ENCODE peak calls at places on chromosomes 6 and 20, in ten cellular contexts. R is Peyer's patch, M is uterus, V is GM23338, P is mammary epithelial cell, L is kidney epithelial cell, U is progenitor cell of endocrine pancreas, C is cardiac fibroblast, D is SK-N-SH, O is brain microvascular endothelial cell. T is an unnamed sample.

GRCh38 chr6:18280084-18280483 is 15.8 kb upstream of the DEK start:
- DNase-seq in D (no peak), C (no peak), P (peak), L (no peak), V (no peak), M (no peak), U (no peak), R (no peak), O (no peak), T (no peak)

GRCh38 chr6:43119456-43119855 is 43.3 kb downstream of the PTK7 start:
- DNase-seq in P (no peak), O (no peak), M (no peak), R (no peak), V (no peak), D (no peak), C (no peak), L (no peak), U (no peak), T (no peak)

GRCh38 chr20:20241966-20242365 is 125.9 kb upstream of the INSM1 start:
- DNase-seq in L (no peak), M (no peak), C (no peak), V (no peak), P (no peak), O (no peak), D (no peak), R (no peak), U (no peak), T (no peak)

GRCh38 chr6:27605401-27606342 is 132.8 kb upstream of the ZNF184 start:
- DNase-seq in L (peak), U (no peak), O (peak), D (no peak), R (no peak), P (peak), V (peak), M (no peak), C (peak), T (no peak)

GRCh38 chr6:85498596-85499258 is 48.8 kb downstream of the NT5E start:
- DNase-seq in P (peak), M (no peak), O (no peak), U (no peak), R (no peak), D (no peak), V (no peak), L (peak), C (peak), T (no peak)

GRCh38 chr20:25462166-25462565 is 54.7 kb downstream of the GINS1 start:
- DNase-seq in D (no peak), O (no peak), P (no peak), U (no peak), C (no peak), V (no peak), M (no peak), R (no peak), L (no peak), T (no peak)

GRCh38 chr6:52727908-52728307 is 35.4 kb downstream of the GSTA2 start:
- DNase-seq in L (no peak), P (no peak), C (no peak), V (no peak), D (no peak), R (no peak), U (no peak), M (no peak), O (no peak), T (no peak)

GRCh38 chr6:21595951-21596378 is 2.4 kb downstream of the SOX4 start:
- DNase-seq in R (peak), V (no peak), D (peak), L (no peak), M (peak), C (no peak), P (no peak), U (no peak), O (no peak), T (no peak)

GRCh38 chr6:5930143-5930770 is 76.5 kb downstream of the NRN1 start:
- DNase-seq in L (no peak), V (no peak), C (no peak), U (no peak), D (no peak), R (no peak), M (no peak), P (no peak), O (no peak), T (no peak)

GRCh38 chr20:5085380-5085779 is 34.4 kb downstream of the PCNA start:
- DNase-seq in U (no peak), P (no peak), D (no peak), C (no peak), R (no peak), L (no peak), M (no peak), V (no peak), O (no peak), T (peak)

GRCh38 chr6:23526519-23526918 is 599.5 kb upstream of the NRSN1 start:
- DNase-seq in V (no peak), D (no peak), C (no peak), P (no peak), U (no peak), M (no peak), R (no peak), O (peak), L (no peak), T (no peak)

GRCh38 chr6:43291708-43292107 is 6.4 kb upstream of the SLC22A7 start:
- DNase-seq in L (no peak), C (no peak), V (no peak), P (no peak), O (no peak), M (no peak), D (no peak), R (no peak), U (no peak), T (no peak)

GRCh38 chr20:4973330-4974097 is 27.8 kb downstream of the SLC23A2 start:
- DNase-seq in C (peak), O (peak), V (no peak), L (peak), M (peak), P (no peak), U (no peak), D (no peak), R (peak), T (peak)

GRCh38 chr6:166852484-166852975 is 103.8 kb downstream of the RNASET2 start:
- DNase-seq in L (no peak), V (no peak), P (no peak), R (no peak), U (no peak), O (no peak), C (no peak), D (no peak), M (no peak), T (no peak)

GRCh38 chr6:138809677-138810076 is 13.8 kb downstream of the ECT2L start:
- DNase-seq in D (no peak), L (no peak), V (no peak), R (no peak), M (no peak), U (no peak), O (no peak), P (no peak), C (no peak), T (no peak)
- TF ChIP-seq CTCF in D (no peak), L (no peak), V (no peak), R (no peak), M (no peak), U (no peak), O (no peak), P (no peak), C (no peak), T (no peak)

GRCh38 chr6:99369533-99369932 is 20.1 kb upstream of the FAXC start:
- DNase-seq in L (no peak), D (no peak), M (no peak), P (no peak), R (no peak), C (no peak), O (no peak), U (no peak), V (peak), T (no peak)
- TF ChIP-seq CTCF in L (no peak), D (no peak), M (no peak), P (no peak), R (no peak), C (no peak), O (no peak), U (no peak), V (no peak), T (no peak)

GRCh38 chr6:157462956-157463742 is 82.2 kb downstream of the ZDHHC14 start:
- DNase-seq in O (no peak), M (no peak), C (no peak), U (no peak), P (no peak), D (no peak), L (no peak), V (peak), R (no peak), T (no peak)
- TF ChIP-seq CTCF in O (no peak), M (no peak), C (no peak), U (no peak), P (no peak), D (no peak), L (no peak), V (no peak), R (no peak), T (no peak)

DNA sequence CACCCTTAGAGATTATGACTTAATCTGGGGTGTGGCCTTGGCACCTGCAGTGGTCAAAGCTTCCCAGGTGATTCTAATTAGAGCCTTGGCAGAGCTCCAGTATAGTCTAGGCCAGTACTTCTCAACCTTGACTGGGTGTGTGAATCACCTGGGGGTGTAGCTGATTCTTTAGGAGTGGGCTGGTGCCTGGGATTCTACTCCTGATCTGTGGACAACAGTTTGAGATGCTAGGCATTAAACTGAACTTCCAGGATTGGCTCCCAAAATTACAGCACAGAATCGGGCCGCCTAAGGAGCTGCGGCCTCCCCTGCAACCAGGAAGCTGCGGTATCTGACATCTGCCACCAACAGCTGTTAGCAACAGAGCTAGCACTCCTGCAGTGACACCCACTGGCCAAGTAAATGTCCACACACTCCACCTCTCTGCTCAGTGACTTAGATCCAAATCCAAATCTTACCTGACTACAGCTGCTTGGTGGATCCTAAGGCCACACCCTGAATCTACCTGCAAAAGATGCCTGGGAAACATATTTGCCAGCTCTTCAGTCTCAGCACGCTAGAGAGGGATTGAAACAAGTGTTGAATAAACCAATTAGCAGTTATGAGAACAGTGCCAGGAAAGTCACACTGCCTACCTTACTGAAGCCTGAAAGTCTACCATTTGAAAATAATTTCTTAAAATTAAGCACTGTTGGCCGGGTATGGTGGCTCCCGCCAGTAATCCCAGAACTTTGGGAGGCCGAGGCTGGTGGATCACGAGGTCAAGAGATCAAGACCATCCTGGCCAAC is 126.7 kb downstream of the UNC5CL start:
- DNase-seq in V (peak), R (peak), L (no peak), M (no peak), C (peak), O (no peak), P (peak), U (no peak), D (peak), T (no peak)
- TF ChIP-seq CTCF in V (peak), R (peak), L (peak), M (peak), C (no peak), O (peak), P (peak), U (peak), D (peak), T (no peak)

GRCh38 chr20:43205699-43206098 is 16.0 kb upstream of the PTPRT start:
- DNase-seq in D (no peak), U (no peak), L (no peak), V (no peak), P (no peak), M (no peak), C (no peak), R (no peak), O (no peak), T (no peak)
- TF ChIP-seq CTCF in D (no peak), U (no peak), L (peak), V (no peak), P (no peak), M (no peak), C (no peak), R (no peak), O (no peak), T (no peak)

GRCh38 chr6:109690740-109691687 is at the start of the genes AK9 and FIG4:
- DNase-seq in V (peak), U (peak), M (peak), C (peak), R (peak), P (peak), D (peak), L (peak), O (peak), T (peak)
- TF ChIP-seq CTCF in V (peak), U (peak), M (no peak), C (peak), R (no peak), P (peak), D (peak), L (peak), O (peak), T (no peak)

GRCh38 chr6:16184129-16184528 is 54.3 kb upstream of the GMPR start:
- DNase-seq in M (no peak), C (peak), D (no peak), O (no peak), V (peak), R (peak), P (peak), U (no peak), L (no peak), T (no peak)
- TF ChIP-seq CTCF in M (no peak), C (peak), D (peak), O (peak), V (peak), R (peak), P (peak), U (no peak), L (peak), T (no peak)

GRCh38 chr20:48635791-48636267 is 192.0 kb downstream of the PREX1 start:
- DNase-seq in M (no peak), L (no peak), O (peak), R (peak), D (peak), U (peak), V (peak), P (peak), C (peak), T (no peak)
- TF ChIP-seq CTCF in M (peak), L (peak), O (peak), R (peak), D (peak), U (peak), V (peak), P (peak), C (peak), T (no peak)

DNA sequence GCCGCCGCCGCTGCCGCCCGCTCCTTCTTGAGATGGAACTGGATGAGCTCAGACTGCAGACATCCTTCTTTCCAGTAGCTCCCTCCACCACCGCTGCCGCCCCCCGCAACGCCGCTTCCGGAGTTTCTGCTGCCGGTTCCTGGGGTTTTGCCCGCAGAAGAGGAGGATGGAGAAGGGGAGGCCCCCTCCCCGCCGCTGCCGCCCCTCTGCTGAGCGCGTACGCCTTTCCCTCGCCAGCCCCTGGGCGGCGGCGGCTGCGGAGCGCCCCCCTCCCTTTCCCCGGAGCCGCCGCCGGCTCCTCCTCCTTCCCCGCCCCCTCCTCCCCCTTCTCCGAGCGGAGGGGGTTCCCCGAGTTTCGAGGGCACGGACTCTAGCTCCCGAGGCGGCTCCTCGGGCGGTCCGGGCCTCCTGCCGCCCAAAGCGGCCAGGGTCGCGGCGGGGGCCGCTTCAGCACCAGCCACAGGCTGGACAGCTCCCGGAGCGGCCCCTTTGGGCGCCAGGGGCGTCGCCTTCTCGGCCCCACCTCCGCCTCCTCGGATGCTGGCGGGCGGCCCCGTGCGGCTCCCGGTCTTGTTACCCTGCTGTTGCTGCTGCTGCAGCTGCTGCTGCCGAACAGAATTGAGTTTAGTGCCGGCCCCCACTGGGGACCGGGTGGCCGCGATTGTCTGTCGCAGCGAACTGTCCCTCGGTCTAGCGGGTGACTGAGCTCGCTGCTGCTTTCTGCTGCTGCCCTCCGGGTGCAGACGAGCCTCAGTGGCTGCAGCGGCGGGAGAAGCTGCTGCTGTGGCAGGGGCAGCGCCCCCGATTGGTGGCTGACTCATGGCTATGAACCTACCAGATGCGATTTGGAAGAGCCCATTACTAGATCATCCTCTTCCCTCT is 3.1 kb downstream of the MTCL3 start:
- DNase-seq in M (peak), L (no peak), D (peak), V (peak), P (peak), C (peak), O (peak), R (peak), U (peak), T (no peak)
- TF ChIP-seq CTCF in M (no peak), L (no peak), D (peak), V (peak), P (peak), C (no peak), O (no peak), R (no peak), U (no peak), T (no peak)

GRCh38 chr20:12166053-12166717 is 248.5 kb downstream of the BTBD3 start:
- DNase-seq in D (peak), V (no peak), O (peak), C (peak), M (peak), L (peak), U (no peak), P (peak), R (peak), T (peak)
- TF ChIP-seq CTCF in D (no peak), V (no peak), O (peak), C (no peak), M (peak), L (no peak), U (no peak), P (peak), R (no peak), T (no peak)